ENCODE peak calls at places on chromosomes 5 and 9, in nine cellular contexts. Z, L, H, O, A, Y, S, C and U are unnamed samples.

GRCh38 chr9:134681061-134681661 is 39.6 kb downstream of the COL5A1 start:
- DNase-seq in Z (no peak), L (no peak), H (no peak), O (no peak), A (no peak), Y (no peak), S (peak), C (no peak), U (no peak)

GRCh38 chr9:113298311-113298710 is 4.9 kb downstream of the RNF183 start:
- DNase-seq in Z (no peak), L (no peak), H (no peak), O (no peak), A (no peak), Y (no peak), S (no peak), C (no peak), U (no peak)

GRCh38 chr5:76303917-76304316 is 99.2 kb upstream of the IQGAP2 start:
- DNase-seq in Z (no peak), L (peak), H (no peak), O (peak), A (peak), Y (no peak), S (no peak), C (peak), U (no peak)

GRCh38 chr5:77957931-77958476 is 181.9 kb upstream of the TBCA start:
- DNase-seq in Z (no peak), L (no peak), H (peak), O (no peak), A (no peak), Y (no peak), S (no peak), C (peak), U (no peak)

GRCh38 chr5:161023591-161023990 is 171.6 kb upstream of the ATP10B start:
- DNase-seq in Z (no peak), L (no peak), H (no peak), O (no peak), A (no peak), Y (no peak), S (no peak), C (no peak), U (no peak)

GRCh38 chr9:123712399-123712798 is 217.5 kb downstream of the DENND1A start:
- DNase-seq in Z (no peak), L (no peak), H (no peak), O (peak), A (no peak), Y (no peak), S (no peak), C (no peak), U (no peak)

GRCh38 chr5:85320495-85320894 is 935.8 kb upstream of the EDIL3 start:
- DNase-seq in Z (no peak), L (no peak), H (no peak), O (peak), A (no peak), Y (no peak), S (no peak), C (peak), U (no peak)

GRCh38 chr5:125891326-125891725 is 531.9 kb upstream of the GRAMD2B start:
- DNase-seq in Z (no peak), L (no peak), H (no peak), O (peak), A (no peak), Y (no peak), S (no peak), C (no peak), U (no peak)

GRCh38 chr5:43514471-43514815 is 505 bp downstream of the C5orf34 start:
- DNase-seq in Z (no peak), L (no peak), H (no peak), O (peak), A (peak), Y (no peak), S (peak), C (no peak), U (peak)

GRCh38 chr9:114501786-114502682 is 3.2 kb downstream of the WHRN start:
- DNase-seq in Z (peak), L (no peak), H (no peak), O (peak), A (no peak), Y (no peak), S (peak), C (peak), U (no peak)

GRCh38 chr9:114464652-114465051 is 40.6 kb downstream of the WHRN start:
- DNase-seq in Z (no peak), L (no peak), H (no peak), O (no peak), A (no peak), Y (no peak), S (no peak), C (no peak), U (no peak)

GRCh38 chr5:131640043-131640856 is 5.2 kb upstream of the RAPGEF6 start:
- DNase-seq in Z (no peak), L (no peak), H (no peak), O (peak), A (peak), Y (peak), S (peak), C (no peak), U (peak)

GRCh38 chr5:35857606-35858205 is 1.0 kb downstream of the IL7R start:
- DNase-seq in Z (no peak), L (no peak), H (no peak), O (peak), A (no peak), Y (no peak), S (no peak), C (no peak), U (no peak)

GRCh38 chr9:108125541-108125940 is 636.0 kb upstream of the KLF4 start:
- DNase-seq in Z (no peak), L (peak), H (no peak), O (no peak), A (no peak), Y (no peak), S (no peak), C (peak), U (no peak)

GRCh38 chr5:112878760-112879159 is 17.7 kb downstream of the SRP19 start:
- DNase-seq in Z (no peak), L (no peak), H (no peak), O (peak), A (peak), Y (peak), S (no peak), C (no peak), U (peak)

GRCh38 chr5:137808503-137809135 is 54.5 kb upstream of the HNRNPA0 start:
- DNase-seq in Z (no peak), L (no peak), H (no peak), O (no peak), A (no peak), Y (no peak), S (peak), C (peak), U (no peak)

GRCh38 chr9:99109522-99109921 is 4.6 kb downstream of the TGFBR1 start:
- DNase-seq in Z (no peak), L (peak), H (no peak), O (no peak), A (no peak), Y (no peak), S (no peak), C (no peak), U (no peak)

GRCh38 chr9:86464242-86464641 is 110.0 kb upstream of the TUT7 start:
- DNase-seq in Z (no peak), L (no peak), H (no peak), O (no peak), A (no peak), Y (no peak), S (no peak), C (no peak), U (no peak)

GRCh38 chr9:8888592-8888991 is 1089.0 kb upstream of the DMAC1 start:
- DNase-seq in Z (no peak), L (no peak), H (no peak), O (no peak), A (no peak), Y (no peak), S (no peak), C (no peak), U (no peak)

GRCh38 chr9:98742325-98743280 is 33.9 kb upstream of the GABBR2 start:
- DNase-seq in Z (no peak), L (no peak), H (no peak), O (peak), A (no peak), Y (no peak), S (no peak), C (no peak), U (no peak)

GRCh38 chr5:83764101-83764500 is 43.4 kb upstream of the HAPLN1 start:
- DNase-seq in Z (no peak), L (no peak), H (no peak), O (no peak), A (no peak), Y (no peak), S (no peak), C (no peak), U (no peak)

GRCh38 chr5:99061711-99062110 is 132.9 kb upstream of the CHD1 start:
- DNase-seq in Z (no peak), L (no peak), H (no peak), O (peak), A (no peak), Y (no peak), S (peak), C (no peak), U (no peak)

GRCh38 chr9:5532790-5533189 is 22.5 kb downstream of the PDCD1LG2 start:
- DNase-seq in Z (no peak), L (no peak), H (no peak), O (no peak), A (no peak), Y (no peak), S (no peak), C (no peak), U (no peak)

GRCh38 chr5:98458004-98458403 is 315.5 kb upstream of the RGMB start:
- DNase-seq in Z (no peak), L (no peak), H (no peak), O (no peak), A (no peak), Y (no peak), S (peak), C (no peak), U (no peak)

GRCh38 chr9:129166962-129167557 is 11.0 kb downstream of the IER5L start:
- DNase-seq in Z (no peak), L (no peak), H (no peak), O (peak), A (peak), Y (no peak), S (peak), C (peak), U (no peak)